ENCODE peak calls at places on chromosomes 5 and 9, in eight cellular contexts. J is GM23338, B is HCT116, Z is OCI-LY7, S is MM.1S, C is hepatocyte, Q is neural progenitor cell, F is SK-N-SH. R is an unnamed sample.

GRCh38 chr5:41281215-41281810 is 68.0 kb upstream of the C6 start:
- DNase-seq in J (no peak), B (no peak), Z (no peak), S (no peak), C (no peak), Q (no peak), F (no peak), R (no peak)

GRCh38 chr9:132497731-132498130 is 84.7 kb upstream of the BARHL1 start:
- DNase-seq in J (no peak), B (no peak), Z (no peak), S (no peak), C (no peak), Q (no peak), F (no peak), R (no peak)

GRCh38 chr5:96344678-96345612 is 88.1 kb downstream of the PCSK1 start:
- DNase-seq in J (peak; percentile 79), B (peak; percentile 54), Z (peak; percentile 38), S (peak; percentile 77), C (peak; percentile 73), Q (peak; percentile 59), F (peak; percentile 36), R (peak; percentile 85)

GRCh38 chr9:94870793-94871558 is 144.5 kb downstream of the AOPEP start:
- DNase-seq in J (no peak), B (no peak), Z (no peak), S (peak; percentile 50), C (no peak), Q (no peak), F (no peak), R (peak; percentile 68)

GRCh38 chr9:34177906-34178697 is 741 bp upstream of the UBAP1 start:
- DNase-seq in J (peak; percentile 31), B (no peak), Z (peak; percentile 14), S (no peak), C (no peak), Q (no peak), F (no peak), R (no peak)

GRCh38 chr5:154390096-154390495 is 55.7 kb upstream of the SAP30L start:
- DNase-seq in J (no peak), B (no peak), Z (no peak), S (no peak), C (no peak), Q (no peak), F (no peak), R (no peak)

GRCh38 chr9:78397045-78397843 is 100.3 kb downstream of the PSAT1 start:
- DNase-seq in J (peak; percentile 27), B (no peak), Z (no peak), S (no peak), C (no peak), Q (peak; percentile 41), F (peak; percentile 50), R (no peak)

GRCh38 chr5:64147849-64148441 is 17.7 kb upstream of the RNF180 start:
- DNase-seq in J (peak; percentile 73), B (peak; percentile 8), Z (peak; percentile 10), S (peak; percentile 51), C (peak; percentile 74), Q (peak; percentile 75), F (peak; percentile 47), R (peak; percentile 71)

GRCh38 chr9:134358026-134358967 is 32.0 kb downstream of the RXRA start:
- DNase-seq in J (no peak), B (no peak), Z (no peak), S (no peak), C (no peak), Q (no peak), F (peak; percentile 74), R (no peak)

GRCh38 chr5:170896779-170897178 is 35.0 kb downstream of the RANBP17 start:
- DNase-seq in J (peak; percentile 89), B (no peak), Z (no peak), S (peak; percentile 60), C (peak; percentile 13), Q (peak; percentile 78), F (peak; percentile 5), R (peak; percentile 19)

GRCh38 chr5:149730620-149731331 is 666 bp downstream of the PPARGC1B start:
- DNase-seq in J (peak; percentile 75), B (no peak), Z (peak; percentile 75), S (peak; percentile 52), C (peak; percentile 58), Q (peak; percentile 69), F (peak; percentile 71), R (peak; percentile 47)

GRCh38 chr5:141825836-141826560 is 52.2 kb downstream of the PCDH1 start:
- DNase-seq in J (peak; percentile 82), B (no peak), Z (no peak), S (peak; percentile 31), C (no peak), Q (peak; percentile 60), F (peak; percentile 64), R (peak; percentile 22)

GRCh38 chr5:140988036-140988997 is 22.0 kb downstream of the PCDHAC2 start:
- DNase-seq in J (peak; percentile 35), B (no peak), Z (no peak), S (no peak), C (peak; percentile 43), Q (no peak), F (no peak), R (no peak)

GRCh38 chr5:139474815-139475791 is 4.3 kb downstream of the SMIM33 start:
- DNase-seq in J (no peak), B (no peak), Z (no peak), S (no peak), C (peak; percentile 55), Q (no peak), F (no peak), R (no peak)

GRCh38 chr9:99634185-99634584 is 187.5 kb upstream of the NR4A3 start:
- DNase-seq in J (no peak), B (no peak), Z (no peak), S (no peak), C (no peak), Q (no peak), F (no peak), R (no peak)

GRCh38 chr5:75282581-75282980 is 45.9 kb upstream of the ANKRD31 start:
- DNase-seq in J (peak; percentile 13), B (no peak), Z (no peak), S (no peak), C (no peak), Q (no peak), F (no peak), R (no peak)

GRCh38 chr9:114507726-114508125 is 2.5 kb upstream of the WHRN start:
- DNase-seq in J (peak; percentile 49), B (no peak), Z (peak; percentile 64), S (peak; percentile 69), C (peak; percentile 53), Q (peak; percentile 57), F (no peak), R (peak; percentile 27)
- TF ChIP-seq CTCF in J (peak; percentile 63), B (peak; percentile 56), Z (peak; percentile 81), S (peak; percentile 67), C (peak; percentile 44), Q (peak; percentile 36), F (peak; percentile 45), R (peak; percentile 54)

GRCh38 chr5:77853353-77853907 is 77.3 kb upstream of the TBCA start:
- DNase-seq in J (no peak), B (no peak), Z (no peak), S (no peak), C (no peak), Q (no peak), F (peak; percentile 23), R (no peak)

GRCh38 chr5:77852514-77853352 is 76.6 kb upstream of the TBCA start:
- DNase-seq in J (peak; percentile 87), B (no peak), Z (no peak), S (no peak), C (peak; percentile 73), Q (peak; percentile 85), F (peak; percentile 87), R (no peak)

GRCh38 chr5:77850536-77851228 is 74.5 kb upstream of the TBCA start:
- DNase-seq in J (peak; percentile 62), B (no peak), Z (no peak), S (no peak), C (no peak), Q (peak; percentile 65), F (no peak), R (no peak)

GRCh38 chr5:77852068-77852513 is 76.0 kb upstream of the TBCA start:
- DNase-seq in J (no peak), B (no peak), Z (no peak), S (no peak), C (no peak), Q (no peak), F (no peak), R (no peak)

DNA sequence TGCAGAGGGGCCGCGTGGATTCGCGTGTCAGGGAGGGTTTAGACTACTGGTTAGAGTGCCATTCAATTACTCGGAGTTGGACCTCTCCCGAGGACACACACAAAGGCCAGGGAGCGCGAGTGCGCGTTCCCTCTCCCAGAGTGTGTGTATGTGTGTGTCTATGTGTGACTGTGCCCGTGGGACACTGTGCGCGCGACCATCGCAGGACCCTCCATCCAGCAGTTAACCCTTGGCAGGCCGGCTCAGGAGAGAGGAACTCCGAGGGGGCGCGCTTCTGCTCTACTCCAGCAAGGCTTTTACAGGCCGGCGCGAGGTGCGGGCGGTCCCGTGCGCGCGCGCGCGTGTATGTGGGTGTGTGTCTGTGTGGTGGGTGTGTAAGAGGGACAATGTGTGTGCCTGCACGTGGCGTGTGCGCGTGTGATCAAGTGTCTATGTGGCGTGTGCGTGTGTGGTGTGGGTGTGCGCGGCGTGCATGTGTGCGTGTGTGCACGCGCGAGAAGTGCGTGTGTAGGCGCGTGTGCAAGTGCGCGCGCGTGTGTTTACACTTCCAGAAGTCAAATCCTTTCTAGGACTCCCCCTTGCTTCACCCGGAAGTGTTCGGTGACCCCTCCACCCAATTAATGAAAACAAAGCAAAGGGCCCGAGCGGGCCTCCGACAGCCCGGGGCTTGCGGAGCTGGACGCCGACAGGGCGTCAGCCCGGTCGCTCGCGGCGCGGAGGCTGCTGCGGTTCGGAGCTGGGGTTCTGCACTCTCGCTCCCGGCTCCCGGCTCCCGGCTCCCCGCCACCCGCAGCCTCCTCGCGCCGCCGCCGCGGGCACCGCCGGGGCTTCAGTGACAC is 75.3 kb upstream of the TBCA start:
- DNase-seq in J (peak; percentile 72), B (no peak), Z (no peak), S (no peak), C (peak; percentile 49), Q (peak; percentile 71), F (peak; percentile 87), R (no peak)
- TF ChIP-seq EZH2phosphoT487 in J (peak; percentile 61), B (no peak), Z (no peak), S (no peak), C (no peak), Q (no peak), F (no peak), R (no peak)

GRCh38 chr5:168472329-168472728 is 13.9 kb upstream of the RARS1 start:
- DNase-seq in J (peak; percentile 25), B (no peak), Z (no peak), S (no peak), C (peak; percentile 68), Q (no peak), F (no peak), R (peak; percentile 79)
- TF ChIP-seq CTCF in J (no peak), B (no peak), Z (no peak), S (no peak), C (peak; percentile 27), Q (no peak), F (peak; percentile 59), R (peak; percentile 57)

DNA sequence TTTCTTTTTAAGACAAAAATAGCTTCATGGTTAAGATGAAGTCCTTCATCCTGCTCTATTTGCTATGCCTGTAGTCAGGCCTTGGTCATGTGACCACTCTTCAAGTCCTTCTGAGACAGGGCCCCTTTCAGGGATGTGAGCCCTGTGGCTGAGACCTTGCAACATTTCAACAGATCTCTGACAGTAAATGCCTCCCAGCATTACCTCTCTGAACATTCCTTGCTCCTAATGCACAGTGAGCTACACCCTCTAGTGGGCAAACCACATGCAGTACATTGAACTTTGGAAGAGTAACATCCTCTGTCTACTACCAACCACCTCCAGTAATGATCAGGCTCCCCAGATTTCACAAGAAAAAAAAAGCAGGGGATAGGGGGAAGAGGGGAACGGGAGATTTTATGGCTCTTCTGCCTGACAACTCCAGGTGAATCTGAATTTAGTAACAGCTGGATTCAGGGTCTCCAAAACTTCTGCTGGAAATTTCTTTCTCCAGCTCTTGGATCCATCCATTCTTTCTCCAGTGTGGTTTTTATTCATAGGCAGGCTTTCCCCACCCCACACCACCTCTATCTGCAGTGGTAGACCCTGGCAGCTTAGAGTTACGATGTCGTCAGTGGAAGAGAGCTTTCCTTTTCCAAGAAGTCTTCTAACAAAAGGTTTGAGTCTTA is 8.9 kb upstream of the FBXO38 start:
- DNase-seq in J (peak; percentile 88), B (peak; percentile 45), Z (peak; percentile 41), S (peak; percentile 71), C (peak; percentile 85), Q (peak; percentile 76), F (peak; percentile 31), R (peak; percentile 85)
- TF ChIP-seq EZH2phosphoT487 in J (no peak), B (no peak), Z (no peak), S (no peak), C (no peak), Q (no peak), F (no peak), R (no peak)